ENCODE peak calls at places on chromosomes 5 and 9, in six cellular contexts. W, B, H, Y, K and T are unnamed samples.

GRCh38 chr5:149348463-149348862 is 3.2 kb downstream of the GRPEL2 start:
- DNase-seq in W (no peak), B (no peak), H (no peak), Y (no peak), K (no peak), T (no peak)

GRCh38 chr5:149939572-149939971 is 5.0 kb downstream of the PDE6A start:
- DNase-seq in W (no peak), B (no peak), H (no peak), Y (no peak), K (no peak), T (no peak)

GRCh38 chr9:133707065-133707760 is 30.9 kb downstream of the SARDH start:
- DNase-seq in W (no peak), B (no peak), H (no peak), Y (no peak), K (no peak), T (no peak)

GRCh38 chr9:124800306-124801259 is 23.6 kb downstream of the OLFML2A start:
- DNase-seq in W (no peak), B (no peak), H (no peak), Y (no peak), K (no peak), T (no peak)

GRCh38 chr5:37882636-37883035 is 42.8 kb upstream of the GDNF start:
- DNase-seq in W (no peak), B (no peak), H (no peak), Y (no peak), K (no peak), T (no peak)

GRCh38 chr9:124257865-124258764 is at the start of gene NEK6:
- DNase-seq in W (no peak), B (no peak), H (no peak), Y (peak), K (peak), T (peak)

GRCh38 chr9:14842269-14842668 is 68.0 kb downstream of the FREM1 start:
- DNase-seq in W (no peak), B (no peak), H (no peak), Y (no peak), K (no peak), T (no peak)

GRCh38 chr5:119324842-119325241 is 31.0 kb upstream of the TNFAIP8 start:
- DNase-seq in W (no peak), B (no peak), H (no peak), Y (no peak), K (no peak), T (no peak)

GRCh38 chr5:58453326-58453725 is 6.6 kb downstream of the PLK2 start:
- DNase-seq in W (no peak), B (no peak), H (no peak), Y (no peak), K (no peak), T (no peak)

GRCh38 chr5:126492939-126493338 is 69.7 kb downstream of the GRAMD2B start:
- DNase-seq in W (no peak), B (no peak), H (peak), Y (peak), K (no peak), T (no peak)

GRCh38 chr9:32490601-32491000 is 35.4 kb downstream of the RIGI start:
- DNase-seq in W (no peak), B (no peak), H (no peak), Y (no peak), K (no peak), T (no peak)

GRCh38 chr5:139275536-139276297 is 17.8 kb upstream of the MATR3 start:
- DNase-seq in W (no peak), B (no peak), H (peak), Y (peak), K (no peak), T (no peak)

GRCh38 chr9:97858826-97859225 is 5.8 kb downstream of the FOXE1 start:
- DNase-seq in W (no peak), B (no peak), H (no peak), Y (no peak), K (no peak), T (no peak)

GRCh38 chr9:74147906-74148305 is 349.2 kb upstream of the RORB start:
- DNase-seq in W (no peak), B (no peak), H (no peak), Y (no peak), K (no peak), T (no peak)

DNA sequence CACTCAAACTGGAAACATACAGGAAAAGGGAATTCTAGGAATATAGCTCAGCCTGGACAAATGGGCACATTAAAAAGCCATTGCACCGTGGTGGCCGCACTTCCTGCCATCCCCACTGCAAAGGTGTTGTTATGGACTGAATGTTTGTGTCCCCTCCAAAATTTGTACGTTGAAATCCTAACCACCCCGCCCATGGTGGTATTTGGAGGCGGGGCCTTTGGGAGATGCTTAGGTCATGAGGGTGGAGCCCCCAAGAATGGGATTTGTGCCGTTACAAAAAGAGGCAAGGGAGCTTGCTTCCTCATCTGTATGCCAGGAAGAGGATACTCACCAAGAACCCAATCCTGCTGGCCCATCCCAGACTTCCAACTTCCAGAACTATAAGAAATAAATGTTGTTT is 1.1 kb upstream of the CMBL start:
- DNase-seq in W (no peak), B (no peak), H (no peak), Y (peak), K (no peak), T (no peak)
- TF ChIP-seq JUND in W (no peak), B (no peak), H (no peak), Y (no peak), K (no peak), T (no peak)

DNA sequence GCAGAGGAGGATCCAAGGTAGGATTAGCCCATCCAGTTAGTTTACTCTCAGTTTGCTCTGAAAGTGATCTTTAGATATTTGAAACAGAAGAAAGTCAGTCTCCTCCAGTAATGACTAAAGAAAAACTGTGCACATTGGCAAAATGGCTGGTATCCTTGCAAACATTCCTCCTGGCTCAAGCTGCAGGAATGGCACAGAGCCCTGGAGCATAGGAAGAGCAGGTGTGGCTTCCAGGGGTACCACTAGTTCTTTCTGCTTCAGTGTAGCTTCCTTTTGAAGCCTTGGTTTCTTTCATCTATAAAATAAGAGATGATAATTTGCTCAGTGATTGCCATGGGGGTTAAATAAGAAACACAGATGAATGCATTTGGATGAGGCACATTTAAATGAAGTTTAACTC is 217.1 kb upstream of the KLF4 start:
- DNase-seq in W (no peak), B (no peak), H (no peak), Y (no peak), K (no peak), T (no peak)
- TF ChIP-seq JUND in W (no peak), B (no peak), H (no peak), Y (no peak), K (no peak), T (no peak)

DNA sequence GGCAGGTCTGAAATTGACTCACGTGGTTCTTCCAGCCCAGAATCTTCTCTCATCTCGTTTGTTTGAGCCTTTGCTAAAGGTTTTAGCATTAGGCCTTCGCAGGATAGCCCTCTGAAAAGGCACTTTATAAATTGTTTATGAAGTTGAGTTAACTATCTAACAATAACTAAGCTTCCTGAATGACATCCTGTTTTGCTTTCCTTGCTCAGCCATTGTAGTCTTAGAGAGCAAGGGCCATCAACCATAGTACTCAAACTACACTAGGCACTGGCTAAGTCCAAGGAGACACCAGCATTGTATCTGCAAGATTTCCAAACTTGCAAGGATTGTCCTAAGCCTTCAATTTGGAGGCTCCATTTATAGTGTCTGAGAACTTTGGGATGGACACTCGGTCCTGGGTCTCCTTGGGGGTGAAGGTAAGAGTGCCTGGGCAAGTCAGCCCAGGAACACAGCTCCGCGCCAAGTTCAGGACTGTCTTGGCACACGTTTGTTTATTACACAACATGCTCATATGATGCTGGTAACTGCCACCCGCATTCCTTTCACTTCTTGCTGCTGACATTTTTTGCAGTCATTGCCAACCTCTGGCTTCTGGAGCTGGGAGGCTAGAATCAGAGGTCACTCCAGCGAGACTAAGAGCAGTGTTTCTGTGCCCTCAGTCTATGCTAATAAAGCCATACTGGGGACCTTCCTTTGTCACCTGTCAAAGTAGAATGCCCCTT is 151.1 kb downstream of the ESM1 start:
- DNase-seq in W (no peak), B (no peak), H (no peak), Y (no peak), K (no peak), T (peak)
- TF ChIP-seq JUND in W (no peak), B (no peak), H (no peak), Y (no peak), K (no peak), T (no peak)

GRCh38 chr5:75482482-75482881 is 28.9 kb downstream of the CERT1 start:
- DNase-seq in W (no peak), B (no peak), H (no peak), Y (no peak), K (no peak), T (no peak)
- TF ChIP-seq JUND in W (no peak), B (no peak), H (no peak), Y (no peak), K (no peak), T (no peak)

GRCh38 chr9:6052520-6052919 is 37.1 kb upstream of the RANBP6 start:
- DNase-seq in W (no peak), B (no peak), H (no peak), Y (no peak), K (no peak), T (no peak)

GRCh38 chr9:6051511-6051950 is 36.1 kb upstream of the RANBP6 start:
- DNase-seq in W (peak), B (no peak), H (no peak), Y (no peak), K (no peak), T (no peak)

GRCh38 chr9:6048039-6048438 is 32.6 kb upstream of the RANBP6 start:
- DNase-seq in W (no peak), B (no peak), H (no peak), Y (no peak), K (no peak), T (no peak)

GRCh38 chr9:6047020-6047419 is 31.6 kb upstream of the RANBP6 start:
- DNase-seq in W (no peak), B (no peak), H (no peak), Y (no peak), K (no peak), T (no peak)

GRCh38 chr9:6049798-6050197 is 34.4 kb upstream of the RANBP6 start:
- DNase-seq in W (peak), B (peak), H (peak), Y (peak), K (no peak), T (peak)
- TF ChIP-seq JUND in W (no peak), B (no peak), H (no peak), Y (no peak), K (no peak), T (no peak)

DNA sequence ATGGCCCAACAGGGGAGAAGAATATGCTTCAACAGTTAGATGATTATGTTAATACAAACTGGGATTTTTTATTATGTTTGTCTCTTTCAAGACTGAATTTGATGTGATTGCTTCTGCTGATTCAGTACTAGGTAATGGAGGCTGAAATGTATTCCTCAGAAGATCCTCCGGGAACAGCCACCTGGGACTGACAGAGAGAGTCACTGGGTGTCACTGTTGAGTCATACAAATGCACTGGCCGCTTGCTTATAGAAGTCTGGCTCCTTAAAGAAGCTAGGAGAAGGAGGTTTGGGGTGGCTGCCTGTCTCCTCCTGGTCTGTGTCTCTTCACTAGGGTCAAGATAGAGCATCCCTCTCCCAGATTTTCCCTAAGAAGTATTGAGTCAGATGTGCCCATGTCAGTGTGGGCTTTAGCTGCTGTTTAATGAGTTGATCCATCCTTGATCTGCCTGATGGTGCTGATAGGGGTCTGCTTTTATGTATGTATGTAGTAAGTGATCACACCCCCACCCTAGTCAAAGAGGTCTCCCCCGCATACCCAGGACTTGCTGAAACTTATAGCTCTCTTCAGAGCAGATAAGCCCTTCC is 773.4 kb downstream of the BRINP1 start:
- DNase-seq in W (no peak), B (no peak), H (no peak), Y (no peak), K (peak), T (peak)
- TF ChIP-seq JUND in W (no peak), B (no peak), H (no peak), Y (no peak), K (no peak), T (no peak)